ENCODE peak calls at places on chromosomes 11 and 22, in six cellular contexts. T, W, F, Q, N and Y are unnamed samples.

GRCh38 chr22:29443861-29444431 is 5.6 kb downstream of the RFPL1 start:
- DNase-seq in N (no peak), F (no peak), T (no peak), Q (no peak), W (no peak), Y (no peak)

GRCh38 chr22:49676783-49677494 is 150.7 kb downstream of the BRD1 start:
- DNase-seq in Q (no peak), F (no peak), T (no peak), N (no peak), W (no peak), Y (no peak)

GRCh38 chr22:46614070-46614931 is 5.9 kb upstream of the GRAMD4 start:
- DNase-seq in T (no peak), F (peak), W (peak), Q (no peak), N (no peak), Y (no peak)

GRCh38 chr11:87173185-87174039 is 135.7 kb downstream of the TMEM135 start:
- DNase-seq in Q (no peak), T (no peak), N (peak), W (no peak), F (no peak), Y (no peak)

GRCh38 chr11:119676461-119677020 is 52.5 kb downstream of the NECTIN1 start:
- DNase-seq in W (no peak), Q (no peak), F (no peak), T (no peak), N (no peak), Y (no peak)

GRCh38 chr11:32118025-32118974 is 27.4 kb downstream of the RCN1 start:
- DNase-seq in F (no peak), N (peak), T (no peak), W (no peak), Q (no peak), Y (no peak)

GRCh38 chr11:44065851-44066731 is at the start of gene ACCS:
- DNase-seq in F (peak), T (peak), N (peak), W (peak), Q (peak), Y (peak)

GRCh38 chr11:82906236-82906635 is 4.7 kb downstream of the DDIAS start:
- DNase-seq in W (no peak), F (no peak), N (no peak), Q (no peak), T (no peak), Y (no peak)

GRCh38 chr11:105144887-105145286 is 5.3 kb upstream of the CARD18 start:
- DNase-seq in Q (no peak), W (no peak), N (peak), F (no peak), T (no peak), Y (no peak)

GRCh38 chr11:55726715-55727324 is 46.4 kb upstream of the OR5D13 start:
- DNase-seq in T (no peak), Q (no peak), N (no peak), W (no peak), F (no peak), Y (no peak)

GRCh38 chr11:11149671-11150459 is 203.2 kb downstream of the CSNK2A3 start:
- DNase-seq in F (peak), T (no peak), N (no peak), Q (no peak), W (peak), Y (no peak)

GRCh38 chr11:31872074-31872440 is 60.9 kb upstream of the PAX6 start:
- DNase-seq in T (no peak), Q (no peak), N (no peak), W (no peak), F (no peak), Y (no peak)